ENCODE peak calls at places on chromosome 15, in nine cellular contexts. C is astrocyte, K is upper lobe of right lung, Q is brain microvascular endothelial cell, Z is psoas muscle, E is upper lobe of left lung, W is body of pancreas, P is tibial artery, T is thoracic aorta. G is an unnamed sample. For H3K36me3, the result is how much of the 10 kb centered on the place peaks cover.

GRCh38 chr15:51156957-51157356 is 62.3 kb upstream of the TNFAIP8L3 start:
- DNase-seq in T (no peak), Z (no peak), W (no peak), C (no peak), Q (no peak), K (no peak), P (no peak), E (no peak), G (no peak)

GRCh38 chr15:85854345-85855097 is 59.8 kb upstream of the KLHL25 start:
- DNase-seq in Z (no peak), E (peak), Q (peak), T (no peak), P (no peak), C (peak), W (peak), K (no peak), G (peak)

GRCh38 chr15:26772588-26773484 is at the start of gene GABRB3:
- DNase-seq in T (no peak), P (no peak), C (no peak), Q (no peak), E (no peak), W (peak), K (peak), Z (peak), G (peak)

GRCh38 chr15:79897380-79897678 is 515 bp upstream of the MTHFS start:
- DNase-seq in Q (no peak), P (no peak), T (no peak), E (no peak), Z (no peak), K (no peak), W (no peak), C (peak), G (no peak)

GRCh38 chr15:78061963-78062427 is 15.5 kb downstream of the TBC1D2B start:
- DNase-seq in Z (no peak), P (peak), E (peak), K (no peak), W (peak), Q (peak), T (no peak), C (peak), G (peak)

GRCh38 chr15:100873029-100873677 is 6.5 kb upstream of the ALDH1A3 start:
- DNase-seq in P (no peak), Z (no peak), C (peak), T (peak), Q (peak), K (no peak), W (peak), E (peak), G (peak)

GRCh38 chr15:66387176-66388056 is 704 bp downstream of the MAP2K1 start:
- DNase-seq in C (peak), K (peak), Q (peak), T (peak), W (peak), E (peak), Z (peak), P (peak), G (peak)

GRCh38 chr15:75989045-75989444 is 23.2 kb downstream of the NRG4 start:
- DNase-seq in K (no peak), Q (no peak), T (no peak), W (no peak), E (no peak), Z (no peak), C (no peak), P (no peak), G (no peak)

GRCh38 chr15:67024322-67024997 is 40.9 kb upstream of the SMAD3 start:
- DNase-seq in Z (peak), K (peak), Q (peak), C (peak), P (peak), W (peak), E (peak), T (peak), G (no peak)

GRCh38 chr15:72197045-72197459 is 535 bp downstream of the GRAMD2A start:
- DNase-seq in C (no peak), W (no peak), K (no peak), Q (no peak), T (no peak), Z (no peak), E (no peak), P (no peak), G (no peak)

GRCh38 chr15:81480645-81481053 is 106.6 kb upstream of the TMC3 start:
- DNase-seq in Z (no peak), C (peak), T (no peak), E (no peak), P (no peak), W (no peak), Q (peak), K (no peak), G (peak)

GRCh38 chr15:43204016-43204901 is 16.6 kb downstream of the EPB42 start:
- DNase-seq in P (no peak), W (peak), Q (peak), E (peak), K (no peak), Z (peak), C (peak), T (no peak), G (peak)

GRCh38 chr15:93831641-93832040 is 399.7 kb upstream of the MCTP2 start:
- DNase-seq in Q (no peak), T (no peak), K (no peak), C (no peak), P (no peak), E (no peak), W (no peak), Z (no peak), G (no peak)

GRCh38 chr15:92421980-92422379 is 28.3 kb downstream of the ST8SIA2 start:
- DNase-seq in K (no peak), Q (peak), T (no peak), C (peak), W (no peak), Z (no peak), E (no peak), P (no peak), G (peak)

GRCh38 chr15:68203956-68204355 is 1.2 kb downstream of the CALML4 start:
- DNase-seq in C (no peak), Q (no peak), K (no peak), E (no peak), W (no peak), P (no peak), Z (no peak), T (no peak), G (no peak)

GRCh38 chr15:68203486-68203885 is 1.6 kb downstream of the CALML4 start:
- DNase-seq in Q (no peak), K (no peak), T (no peak), Z (no peak), W (no peak), E (peak), C (no peak), P (no peak), G (no peak)

GRCh38 chr15:68205558-68205944 is 419 bp upstream of the CALML4 start:
- DNase-seq in W (no peak), T (no peak), P (no peak), Q (no peak), C (no peak), Z (no peak), K (no peak), E (no peak), G (no peak)

GRCh38 chr15:68204776-68205557 is at the start of gene CALML4:
- DNase-seq in W (peak), Z (peak), T (no peak), C (peak), Q (no peak), K (no peak), P (no peak), E (peak), G (no peak)

DNA sequence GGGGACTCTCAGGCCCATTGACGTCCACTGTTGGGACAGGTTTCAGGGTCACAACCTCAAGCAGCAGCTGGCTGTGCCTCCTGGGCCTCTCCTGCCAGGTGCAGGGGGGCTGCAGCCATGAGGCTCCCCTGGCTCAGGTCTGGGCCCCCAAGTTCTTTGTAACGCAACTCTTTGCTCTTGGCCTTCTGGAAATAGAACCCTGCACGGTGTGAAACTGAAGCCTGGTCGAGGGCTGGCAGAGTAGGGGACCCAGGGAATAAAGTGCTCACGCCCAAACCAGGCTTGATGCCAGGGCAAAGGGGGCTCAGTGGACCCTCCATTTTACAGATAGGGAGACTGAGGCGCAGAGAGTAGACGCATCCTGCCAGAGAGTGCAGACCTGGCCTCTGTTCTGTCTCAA is 771 bp downstream of the CALML4 start:
- DNase-seq in P (no peak), Z (no peak), K (no peak), T (no peak), E (peak), Q (no peak), C (no peak), W (no peak), G (no peak)
- H3K4me3 ChIP-seq in P (no peak), Z (peak), K (peak), T (no peak), E (peak), Q (no peak), C (no peak), W (no peak), G (no peak)

DNA sequence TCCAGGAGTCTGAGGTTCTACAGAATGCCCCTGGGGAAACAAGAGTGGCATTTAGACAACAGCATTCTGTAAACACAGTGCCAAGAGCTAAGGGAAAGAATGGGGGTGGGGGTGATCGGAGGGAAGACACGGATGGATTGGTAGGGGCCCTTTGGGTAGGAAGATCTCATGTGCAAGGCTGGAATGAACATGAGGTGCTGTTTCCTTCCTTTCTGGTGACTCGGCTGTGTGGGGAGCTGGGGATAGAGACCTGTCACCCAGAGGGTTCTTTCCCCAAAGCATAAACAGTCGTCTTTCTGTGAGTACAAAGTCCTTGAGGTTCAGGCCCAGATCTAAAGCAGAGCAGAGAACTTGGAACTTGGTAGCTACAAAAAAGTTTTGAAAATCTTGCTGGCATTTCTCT is 11.7 kb downstream of the TPM1 start:
- DNase-seq in P (no peak), C (no peak), Z (no peak), W (no peak), Q (no peak), T (no peak), E (no peak), K (no peak), G (no peak)
- H3K36me3 ChIP-seq in P (under half), C (half or more), Z (under half), W (under half), Q (half or more), T (under half), E (under half), K (under half), G (half or more)

GRCh38 chr15:49883121-49883520 is 235.9 kb downstream of the ATP8B4 start:
- DNase-seq in P (no peak), C (no peak), Z (no peak), Q (no peak), T (no peak), E (no peak), W (no peak), K (no peak), G (no peak)
- TF ChIP-seq CTCF in P (no peak), C (no peak), Z (no peak), Q (no peak), T (no peak), E (no peak), W (no peak), K (no peak), G (no peak)

GRCh38 chr15:99507732-99508571 is 57.8 kb upstream of the MEF2A start:
- DNase-seq in Z (peak), C (peak), K (no peak), P (peak), T (peak), Q (no peak), E (no peak), W (no peak), G (peak)
- H3K4me3 ChIP-seq in Z (peak), C (no peak), K (peak), P (peak), T (peak), Q (no peak), E (no peak), W (no peak), G (no peak)

GRCh38 chr15:89330881-89331595 is 3.6 kb downstream of the POLG start:
- DNase-seq in E (no peak), C (no peak), W (no peak), K (no peak), T (no peak), P (peak), Q (no peak), Z (no peak), G (no peak)

GRCh38 chr15:89333959-89334509 is 590 bp downstream of the POLG start:
- DNase-seq in T (no peak), C (no peak), W (no peak), P (no peak), E (no peak), Q (peak), K (no peak), Z (peak), G (no peak)

GRCh38 chr15:89333011-89333860 is 1.4 kb downstream of the POLG start:
- DNase-seq in E (no peak), T (no peak), Q (no peak), C (no peak), P (peak), W (no peak), Z (no peak), K (no peak), G (no peak)

GRCh38 chr15:89334510-89335288 is at the start of gene POLG:
- DNase-seq in T (peak), K (peak), E (peak), Q (peak), C (peak), W (peak), P (peak), Z (peak), G (peak)

GRCh38 chr15:89332446-89332845 is 2.2 kb downstream of the POLG start:
- DNase-seq in C (no peak), Q (peak), E (no peak), W (no peak), Z (no peak), P (peak), K (no peak), T (no peak), G (peak)
- H3K36me3 ChIP-seq in C (under half), Q (half or more), E (half or more), W (under half), Z (under half), P (half or more), K (half or more), T (under half), G (half or more)

DNA sequence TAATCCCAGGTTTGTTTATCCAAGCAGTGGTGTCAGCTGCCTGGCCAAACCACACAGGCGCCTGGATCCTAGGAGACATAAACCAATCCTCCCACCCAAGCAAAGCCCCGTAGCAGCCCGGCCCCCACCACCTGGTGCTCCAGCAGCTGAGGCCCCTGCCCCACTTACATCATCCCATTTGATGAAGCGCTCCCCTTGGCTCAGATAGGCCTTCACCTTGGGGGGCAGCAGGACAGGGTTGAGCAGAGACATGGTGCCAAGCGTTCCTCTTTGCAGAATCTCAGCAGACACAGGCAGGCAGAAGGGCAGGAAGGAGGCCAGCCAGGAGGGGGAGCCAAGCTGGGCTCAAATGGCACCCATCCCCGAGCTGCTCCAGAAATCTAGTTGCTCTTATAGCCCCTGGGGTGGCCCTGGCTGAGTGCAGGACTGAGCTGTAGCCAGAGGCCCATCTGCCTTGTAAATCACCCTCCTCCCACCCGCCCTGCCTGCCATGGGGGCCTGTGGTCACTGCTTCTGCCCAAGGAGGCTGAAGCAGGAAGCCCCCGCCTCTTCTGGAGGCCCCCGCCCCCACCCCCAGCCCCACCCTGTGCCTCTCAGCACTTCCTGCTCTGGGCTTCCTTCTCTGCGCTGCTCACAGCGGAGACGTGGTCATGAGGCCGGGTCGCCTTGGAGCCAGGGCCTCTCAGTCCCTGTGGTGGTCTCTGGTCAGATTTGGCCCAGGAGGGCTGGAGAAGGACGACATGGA is at the start of gene PLCB2:
- DNase-seq in W (no peak), T (no peak), C (no peak), Q (no peak), E (peak), Z (peak), P (no peak), K (peak), G (no peak)
- TF ChIP-seq CTCF in W (no peak), T (no peak), C (peak), Q (peak), E (peak), Z (no peak), P (no peak), K (peak), G (peak)

GRCh38 chr15:60535743-60536142 is 56.8 kb upstream of the ICE2 start:
- DNase-seq in E (no peak), W (no peak), Q (no peak), Z (no peak), K (no peak), T (no peak), P (no peak), C (no peak), G (no peak)

GRCh38 chr15:60531811-60532210 is 52.9 kb upstream of the ICE2 start:
- DNase-seq in K (no peak), T (no peak), Z (no peak), E (no peak), C (no peak), P (no peak), W (no peak), Q (no peak), G (no peak)

GRCh38 chr15:60534546-60534945 is 55.6 kb upstream of the ICE2 start:
- DNase-seq in Q (no peak), T (no peak), W (no peak), Z (no peak), C (no peak), K (no peak), P (no peak), E (no peak), G (no peak)

GRCh38 chr15:60535265-60535664 is 56.3 kb upstream of the ICE2 start:
- DNase-seq in P (no peak), E (no peak), K (no peak), W (no peak), Z (no peak), T (no peak), C (no peak), Q (no peak), G (no peak)

DNA sequence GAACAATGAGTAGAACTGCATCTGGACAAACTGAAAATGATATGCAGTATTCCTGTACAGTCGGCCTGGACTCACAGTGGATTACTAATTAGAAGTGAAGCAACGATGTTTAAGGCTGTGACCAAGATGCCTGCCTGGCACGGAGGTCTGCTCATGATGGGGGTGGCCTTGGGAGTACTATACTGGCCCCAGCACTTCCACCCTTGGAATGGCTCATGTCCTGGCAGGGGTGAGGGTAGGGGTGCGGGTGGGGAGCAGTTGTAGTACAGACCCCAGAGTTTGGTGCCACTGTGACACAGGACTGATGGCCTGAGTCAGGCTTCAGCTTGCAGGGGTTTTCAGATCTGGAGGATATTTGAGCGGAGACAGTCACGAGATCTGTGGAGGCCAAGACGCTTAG is 55.1 kb upstream of the ICE2 start:
- DNase-seq in K (no peak), E (no peak), T (no peak), Z (no peak), Q (no peak), P (no peak), C (no peak), W (no peak), G (no peak)
- H3K4me3 ChIP-seq in K (no peak), E (no peak), T (no peak), Z (no peak), Q (no peak), P (no peak), C (no peak), W (no peak), G (no peak)

GRCh38 chr15:30917675-30918074 is 14.0 kb downstream of the FAN1 start:
- DNase-seq in W (no peak), E (no peak), K (no peak), Q (no peak), C (no peak), T (no peak), P (no peak), Z (no peak), G (no peak)

GRCh38 chr15:30917013-30917412 is 13.3 kb downstream of the FAN1 start:
- DNase-seq in W (no peak), C (no peak), E (no peak), K (no peak), T (no peak), Z (no peak), Q (no peak), P (no peak), G (no peak)

GRCh38 chr15:30919877-30920550 is 16.3 kb downstream of the FAN1 start:
- DNase-seq in P (no peak), K (no peak), W (no peak), Z (no peak), C (no peak), T (no peak), E (no peak), Q (no peak), G (no peak)

GRCh38 chr15:30921106-30921505 is 17.4 kb downstream of the FAN1 start:
- DNase-seq in K (no peak), C (no peak), T (no peak), Z (no peak), Q (no peak), E (no peak), P (no peak), W (no peak), G (no peak)

GRCh38 chr15:30918366-30918765 is 14.7 kb downstream of the FAN1 start:
- DNase-seq in Q (no peak), C (no peak), P (no peak), Z (no peak), W (no peak), K (no peak), E (no peak), T (no peak), G (no peak)
- H3K36me3 ChIP-seq in Q (under half), C (under half), P (half or more), Z (under half), W (under half), K (half or more), E (under half), T (under half), G (half or more)

GRCh38 chr15:57344282-57344681 is 32.0 kb upstream of the CGNL1 start:
- DNase-seq in T (no peak), E (no peak), P (no peak), C (no peak), Z (no peak), W (peak), K (no peak), Q (no peak), G (no peak)

GRCh38 chr15:57343526-57343925 is 32.8 kb upstream of the CGNL1 start:
- DNase-seq in E (no peak), T (no peak), Q (no peak), W (no peak), P (no peak), Z (no peak), C (no peak), K (no peak), G (no peak)

GRCh38 chr15:57348081-57348480 is 28.2 kb upstream of the CGNL1 start:
- DNase-seq in Z (no peak), C (no peak), E (no peak), Q (no peak), W (no peak), P (no peak), T (no peak), K (no peak), G (no peak)

GRCh38 chr15:57343018-57343417 is 33.3 kb upstream of the CGNL1 start:
- DNase-seq in W (no peak), Z (no peak), K (no peak), Q (no peak), T (no peak), P (no peak), E (no peak), C (no peak), G (no peak)

GRCh38 chr15:57345584-57345983 is 30.7 kb upstream of the CGNL1 start:
- DNase-seq in P (no peak), E (no peak), K (no peak), T (no peak), W (no peak), C (no peak), Z (no peak), Q (no peak), G (peak)
- TF ChIP-seq CTCF in P (no peak), E (no peak), K (peak), T (no peak), W (peak), C (peak), Z (no peak), Q (peak), G (peak)